ENCODE peak calls at places on chromosomes 4 and X, in seven cellular contexts. Y is H54, E is thyroid gland, X is IMR-90, O is heart left ventricle, K is erythroblast, T is transverse colon. C is an unnamed sample.

GRCh38 chr4:47598320-47598719 is 113.2 kb downstream of the ATP10D start:
- DNase-seq in Y (no peak), E (no peak), X (no peak), O (no peak), K (no peak), T (no peak), C (no peak)

GRCh38 chrX:63918611-63919010 is 133.6 kb upstream of the ARHGEF9 start:
- DNase-seq in Y (no peak), E (no peak), X (no peak), O (no peak), K (no peak), T (no peak), C (no peak)

GRCh38 chr4:93152461-93152860 is 676.1 kb upstream of the ATOH1 start:
- DNase-seq in Y (no peak), E (no peak), X (no peak), O (no peak), K (no peak), T (no peak), C (no peak)

GRCh38 chr4:181559637-181560036 is 683.6 kb upstream of the TENM3 start:
- DNase-seq in Y (no peak), E (no peak), X (no peak), O (no peak), K (no peak), T (no peak), C (no peak)

GRCh38 chr4:134540588-134540987 is 339.0 kb upstream of the PABPC4L start:
- DNase-seq in Y (no peak), E (no peak), X (no peak), O (no peak), K (no peak), T (no peak), C (no peak)

GRCh38 chr4:54840992-54841768 is 183.4 kb downstream of the KIT start:
- DNase-seq in Y (peak), E (no peak), X (peak), O (peak), K (peak), T (peak), C (no peak)

GRCh38 chrX:68832516-68833447 is 4.0 kb downstream of the EFNB1 start:
- DNase-seq in Y (no peak), E (no peak), X (no peak), O (no peak), K (no peak), T (no peak), C (no peak)

GRCh38 chr4:182475539-182475938 is 232.3 kb downstream of the TENM3 start:
- DNase-seq in Y (no peak), E (no peak), X (no peak), O (no peak), K (no peak), T (no peak), C (no peak)

GRCh38 chrX:10414872-10415703 is 205.3 kb downstream of the MID1 start:
- DNase-seq in Y (no peak), E (no peak), X (peak), O (no peak), K (no peak), T (no peak), C (no peak)

GRCh38 chr4:165394275-165394674 is 15.5 kb downstream of the CPE start:
- DNase-seq in Y (no peak), E (no peak), X (peak), O (no peak), K (no peak), T (no peak), C (no peak)

DNA sequence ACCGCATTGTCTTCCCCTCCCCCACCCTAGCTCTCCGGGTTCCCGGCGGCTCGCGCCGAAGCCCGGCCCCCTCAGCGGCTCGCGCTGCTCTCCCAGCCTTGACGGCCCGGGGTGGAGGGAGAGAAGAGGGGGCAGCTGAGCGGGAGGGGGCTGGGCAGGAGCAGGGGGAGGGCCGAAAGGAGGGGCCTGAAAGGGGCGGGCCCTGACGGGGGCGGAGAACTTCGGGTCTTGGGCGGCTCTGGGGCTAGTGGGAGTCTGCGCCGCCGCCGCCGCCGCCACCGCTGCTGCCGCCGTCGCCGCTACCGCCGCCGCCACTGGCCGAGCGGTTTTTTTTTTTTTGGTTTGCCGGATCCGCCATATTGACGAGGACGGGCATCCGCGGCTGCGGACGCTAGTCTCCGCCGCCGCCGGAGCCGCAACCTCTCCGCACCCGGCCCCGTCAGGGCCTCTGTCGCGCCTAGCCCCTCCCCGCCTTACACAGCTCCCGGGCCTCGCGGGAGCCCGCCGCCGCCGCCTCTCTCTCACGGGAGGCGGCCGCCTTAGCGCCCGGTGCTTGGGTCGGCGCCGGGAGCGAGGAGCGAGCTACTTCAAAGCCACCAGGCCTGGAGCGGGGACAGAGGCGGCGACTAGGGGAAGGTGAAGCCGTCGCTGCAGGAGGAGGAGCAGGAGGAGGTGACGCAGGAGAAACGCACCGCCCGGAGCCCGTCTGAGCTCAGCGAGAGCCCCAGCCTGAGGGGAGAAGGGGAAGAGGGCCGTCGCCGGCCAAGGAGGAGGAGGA is at the start of gene USP9X:
- DNase-seq in Y (peak), E (peak), X (peak), O (peak), K (peak), T (peak), C (peak)
- TF ChIP-seq POLR2A in Y (peak), E (peak), X (peak), O (no peak), K (no peak), T (peak), C (peak)

DNA sequence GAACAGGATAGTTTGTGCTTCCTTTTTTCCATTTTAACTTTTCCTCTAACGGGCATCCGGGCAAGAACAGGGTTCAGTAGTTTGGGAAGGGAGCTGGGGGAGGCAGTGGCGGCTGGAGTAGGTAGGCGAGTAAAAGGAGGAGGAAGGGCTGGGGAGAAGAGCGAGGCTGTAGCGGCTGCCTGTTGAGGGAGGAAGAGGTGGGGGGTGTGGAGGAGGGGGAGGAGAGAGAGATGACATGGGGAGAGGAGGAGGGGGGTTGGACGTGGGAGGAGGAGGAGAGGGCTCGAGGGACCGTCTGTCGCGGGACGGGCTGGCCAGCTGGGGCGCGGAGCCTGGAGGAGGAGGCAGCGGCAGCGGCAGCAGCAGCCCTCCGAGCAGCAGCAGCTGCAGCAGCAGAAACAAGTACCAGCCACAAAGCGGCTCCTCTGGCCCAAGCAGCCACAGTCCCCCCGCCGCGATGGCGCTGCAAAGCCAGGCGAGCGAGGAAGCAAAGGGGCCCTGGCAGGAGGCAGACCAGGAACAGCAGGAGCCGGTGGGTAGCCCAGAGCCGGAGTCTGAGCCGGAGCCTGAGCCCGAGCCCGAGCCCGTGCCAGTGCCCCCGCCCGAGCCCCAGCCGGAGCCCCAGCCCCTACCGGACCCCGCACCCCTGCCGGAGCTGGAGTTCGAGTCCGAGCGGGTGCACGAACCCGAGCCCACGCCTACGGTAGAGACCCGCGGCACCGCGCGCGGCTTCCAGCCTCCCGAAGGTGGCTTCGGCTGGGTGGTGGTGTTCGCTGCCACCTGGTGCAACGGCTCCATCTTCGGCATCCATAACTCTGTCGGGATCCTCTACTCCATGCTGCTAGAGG is at the start of gene SLC16A2:
- DNase-seq in Y (peak), E (peak), X (peak), O (peak), K (no peak), T (peak), C (no peak)
- TF ChIP-seq POLR2A in Y (no peak), E (peak), X (no peak), O (no peak), K (no peak), T (no peak), C (no peak)

GRCh38 chrX:129638917-129639316 is 15.8 kb downstream of the APLN start:
- DNase-seq in Y (no peak), E (no peak), X (no peak), O (no peak), K (no peak), T (no peak), C (no peak)
- TF ChIP-seq POLR2A in Y (no peak), E (no peak), X (no peak), O (no peak), K (no peak), T (no peak), C (no peak)

DNA sequence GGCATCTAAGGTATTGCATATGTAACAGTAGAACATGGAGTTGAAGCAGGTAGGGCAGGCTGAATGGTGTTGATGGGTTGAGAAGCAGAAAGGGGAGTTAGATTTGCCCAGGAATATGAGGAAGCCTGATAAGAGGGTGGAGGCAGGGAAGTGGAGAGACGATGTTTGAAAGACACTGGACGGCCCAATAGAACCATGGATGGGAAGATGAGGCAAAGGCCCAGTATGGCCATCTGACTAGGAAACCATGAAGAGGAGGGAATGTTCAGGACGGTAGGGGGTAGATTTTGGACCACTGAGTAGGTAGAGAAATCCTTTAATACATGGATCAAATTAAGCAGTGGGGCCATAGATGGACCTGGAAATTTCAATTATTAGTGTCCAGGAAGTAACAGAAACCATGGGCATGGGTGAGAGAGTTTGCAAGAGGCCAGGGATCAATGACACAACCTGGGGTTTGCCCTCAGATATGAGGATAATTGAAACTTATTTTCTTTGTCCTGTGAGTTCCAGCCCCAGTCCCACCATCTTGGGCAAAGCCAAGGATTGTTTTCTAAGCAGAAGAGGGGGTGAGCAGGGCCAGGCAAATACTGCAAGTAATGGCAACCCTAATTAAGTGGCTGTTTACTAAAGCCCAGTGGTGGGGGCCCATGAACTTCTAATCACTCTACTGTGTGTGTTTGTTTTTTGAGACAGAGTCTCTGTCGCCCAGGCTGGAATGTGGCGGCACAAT is 2.5 kb upstream of the USP11 start:
- DNase-seq in Y (no peak), E (no peak), X (no peak), O (no peak), K (no peak), T (no peak), C (no peak)
- TF ChIP-seq POLR2A in Y (no peak), E (no peak), X (no peak), O (no peak), K (no peak), T (no peak), C (no peak)

GRCh38 chrX:70029790-70030189 is 19.9 kb downstream of the AWAT2 start:
- DNase-seq in Y (no peak), E (no peak), X (no peak), O (no peak), K (no peak), T (no peak), C (no peak)

GRCh38 chrX:70025464-70025863 is 24.3 kb downstream of the AWAT2 start:
- DNase-seq in Y (no peak), E (no peak), X (peak), O (no peak), K (no peak), T (no peak), C (no peak)

GRCh38 chrX:70022608-70023007 is 27.1 kb downstream of the AWAT2 start:
- DNase-seq in Y (no peak), E (no peak), X (no peak), O (no peak), K (no peak), T (no peak), C (no peak)

GRCh38 chrX:70026851-70027200 is 22.9 kb downstream of the AWAT2 start:
- DNase-seq in Y (no peak), E (no peak), X (no peak), O (no peak), K (no peak), T (no peak), C (no peak)

GRCh38 chrX:70026112-70026850 is 23.5 kb downstream of the AWAT2 start:
- DNase-seq in Y (no peak), E (no peak), X (peak), O (no peak), K (no peak), T (no peak), C (no peak)
- TF ChIP-seq POLR2A in Y (no peak), E (no peak), X (no peak), O (no peak), K (no peak), T (no peak), C (no peak)

DNA sequence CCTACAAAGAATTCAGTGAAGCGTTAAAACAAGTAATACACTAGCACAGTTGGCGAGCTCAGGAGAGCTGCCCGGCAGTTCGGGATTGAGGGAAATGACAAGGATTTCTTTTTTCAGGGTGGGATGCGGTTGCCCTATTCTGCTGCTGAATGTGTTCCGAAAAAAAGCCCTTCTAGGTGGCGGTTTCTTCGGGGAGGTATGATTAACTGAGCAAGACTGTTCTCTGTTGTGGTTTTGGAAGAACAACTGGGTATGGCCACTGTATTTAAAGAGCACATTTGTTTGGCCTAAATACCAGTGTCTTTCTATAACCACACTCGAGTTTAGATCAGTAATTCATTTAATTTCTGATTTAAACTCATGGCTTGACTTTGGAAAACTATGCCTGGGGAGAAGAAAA is 459.7 kb upstream of the FAT1 start:
- DNase-seq in Y (no peak), E (no peak), X (no peak), O (no peak), K (no peak), T (no peak), C (no peak)
- TF ChIP-seq POLR2A in Y (no peak), E (no peak), X (no peak), O (no peak), K (no peak), T (no peak), C (no peak)

GRCh38 chrX:72243472-72243871 is 4.6 kb upstream of the ERCC6L start:
- DNase-seq in Y (no peak), E (no peak), X (peak), O (no peak), K (peak), T (no peak), C (no peak)

GRCh38 chrX:72240976-72241375 is 2.1 kb upstream of the ERCC6L start:
- DNase-seq in Y (no peak), E (no peak), X (no peak), O (no peak), K (no peak), T (no peak), C (no peak)

GRCh38 chrX:72236841-72237240 is 2.0 kb downstream of the ERCC6L start:
- DNase-seq in Y (no peak), E (no peak), X (peak), O (no peak), K (no peak), T (no peak), C (no peak)

GRCh38 chrX:72238183-72238582 is 644 bp downstream of the ERCC6L start:
- DNase-seq in Y (no peak), E (no peak), X (no peak), O (no peak), K (no peak), T (no peak), C (no peak)

DNA sequence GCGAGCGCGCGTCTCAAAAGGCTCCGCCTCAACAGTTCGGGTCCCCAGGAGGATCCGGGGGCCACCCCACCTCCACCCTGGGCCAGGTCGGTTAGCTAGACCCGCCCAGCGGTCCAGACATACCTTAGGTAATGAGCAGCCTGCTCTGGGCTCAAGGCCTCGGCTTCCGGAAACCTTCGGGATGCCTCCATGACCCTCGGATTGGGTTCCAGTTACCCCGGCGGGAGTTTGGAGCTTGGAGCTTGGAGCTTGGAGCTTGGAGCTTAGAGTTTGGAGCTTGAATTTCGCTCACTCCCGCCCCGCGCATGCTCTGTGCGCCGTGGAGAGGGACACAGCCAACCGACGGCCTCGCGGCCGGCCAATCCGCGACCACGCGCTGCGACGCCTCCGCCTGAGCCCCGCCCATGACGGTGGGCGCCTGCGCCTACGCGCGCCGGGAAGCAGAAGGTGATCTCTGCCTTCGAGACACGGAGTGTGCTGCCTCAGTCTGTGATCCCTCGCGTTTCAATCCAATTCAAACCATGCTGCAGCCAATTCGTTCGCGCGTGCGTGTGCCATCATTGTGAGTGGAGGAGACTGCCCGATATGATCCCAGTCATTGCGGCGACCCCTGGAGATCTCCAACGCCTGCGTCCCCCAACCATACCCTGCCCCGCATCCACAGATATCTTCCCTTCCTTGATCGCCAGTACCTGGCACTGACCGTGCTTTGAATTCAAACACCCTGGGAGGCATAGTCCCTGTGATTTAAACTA is at the start of gene ERCC6L:
- DNase-seq in Y (peak), E (peak), X (peak), O (peak), K (peak), T (peak), C (peak)
- TF ChIP-seq POLR2A in Y (peak), E (peak), X (no peak), O (no peak), K (peak), T (peak), C (no peak)

GRCh38 chrX:110183314-110183713 is 134.6 kb downstream of the AMMECR1 start:
- DNase-seq in Y (no peak), E (no peak), X (no peak), O (no peak), K (no peak), T (no peak), C (no peak)

GRCh38 chrX:110188701-110189558 is 129.0 kb downstream of the AMMECR1 start:
- DNase-seq in Y (no peak), E (no peak), X (peak), O (no peak), K (peak), T (no peak), C (no peak)
- TF ChIP-seq POLR2A in Y (no peak), E (no peak), X (no peak), O (no peak), K (no peak), T (no peak), C (no peak)